ENCODE peak calls at places on chromosome 21, in six cellular contexts. P, S, V, X, F and M are unnamed samples.

GRCh38 chr21:34519013-34519412 is 7.0 kb upstream of the KCNE1 start:
- DNase-seq in P (no peak), S (no peak), V (no peak), X (no peak), F (no peak), M (no peak)

GRCh38 chr21:20971296-20971921 is 26.8 kb upstream of the NCAM2 start:
- DNase-seq in P (peak; percentile 23), S (no peak), V (peak; percentile 59), X (peak; percentile 42), F (peak; percentile 18), M (peak; percentile 61)

GRCh38 chr21:40173833-40174232 is 306.6 kb downstream of the PCP4 start:
- DNase-seq in P (no peak), S (no peak), V (no peak), X (no peak), F (no peak), M (peak; percentile 34)

GRCh38 chr21:28538987-28539622 is 453.6 kb downstream of the LTN1 start:
- DNase-seq in P (peak; percentile 88), S (no peak), V (no peak), X (no peak), F (no peak), M (no peak)

GRCh38 chr21:32803651-32804050 is 32.1 kb upstream of the PAXBP1 start:
- DNase-seq in P (peak; percentile 67), S (no peak), V (no peak), X (no peak), F (no peak), M (no peak)

GRCh38 chr21:28516996-28517592 is 475.6 kb downstream of the LTN1 start:
- DNase-seq in P (peak; percentile 32), S (peak; percentile 8), V (peak; percentile 14), X (peak; percentile 59), F (peak; percentile 60), M (peak; percentile 58)

GRCh38 chr21:40179167-40179566 is 311.9 kb downstream of the PCP4 start:
- DNase-seq in P (no peak), S (no peak), V (no peak), X (no peak), F (no peak), M (no peak)

GRCh38 chr21:38310619-38311018 is 53.8 kb downstream of the KCNJ15 start:
- DNase-seq in P (no peak), S (no peak), V (no peak), X (peak; percentile 42), F (no peak), M (peak; percentile 40)

GRCh38 chr21:14273736-14274538 is 58.0 kb downstream of the RBM11 start:
- DNase-seq in P (no peak), S (no peak), V (peak; percentile 60), X (no peak), F (no peak), M (no peak)

GRCh38 chr21:31235671-31236450 is 108.2 kb downstream of the TIAM1 start:
- DNase-seq in P (no peak), S (no peak), V (no peak), X (no peak), F (no peak), M (no peak)

GRCh38 chr21:26788783-26789182 is 56.4 kb downstream of the ADAMTS1 start:
- DNase-seq in P (peak; percentile 7), S (no peak), V (no peak), X (no peak), F (no peak), M (no peak)

GRCh38 chr21:39114871-39115658 is 68.2 kb downstream of the PSMG1 start:
- DNase-seq in P (no peak), S (no peak), V (no peak), X (no peak), F (peak; percentile 29), M (no peak)

GRCh38 chr21:31351438-31351837 is 7.4 kb upstream of the TIAM1 start:
- DNase-seq in P (no peak), S (no peak), V (no peak), X (no peak), F (no peak), M (no peak)

GRCh38 chr21:32007461-32007860 is 134.6 kb downstream of the HUNK start:
- DNase-seq in P (no peak), S (no peak), V (no peak), X (peak; percentile 31), F (no peak), M (no peak)

GRCh38 chr21:31772674-31773555 is 41.0 kb upstream of the SCAF4 start:
- DNase-seq in P (no peak), S (peak; percentile 63), V (no peak), X (no peak), F (no peak), M (peak; percentile 6)

GRCh38 chr21:29080454-29080930 is 7.0 kb upstream of the CCT8 start:
- DNase-seq in P (peak; percentile 28), S (no peak), V (no peak), X (no peak), F (no peak), M (no peak)

GRCh38 chr21:33898546-33898945 is 17.1 kb downstream of the ATP5PO start:
- DNase-seq in P (no peak), S (no peak), V (no peak), X (no peak), F (no peak), M (no peak)

GRCh38 chr21:27448960-27449359 is 482.1 kb upstream of the ADAMTS5 start:
- DNase-seq in P (peak; percentile 95), S (no peak), V (no peak), X (no peak), F (no peak), M (no peak)

GRCh38 chr21:33029975-33030461 is 4.3 kb downstream of the OLIG2 start:
- DNase-seq in P (no peak), S (no peak), V (no peak), X (no peak), F (no peak), M (no peak)

GRCh38 chr21:14830307-14830706 is 234.5 kb downstream of the NRIP1 start:
- DNase-seq in P (no peak), S (no peak), V (no peak), X (no peak), F (no peak), M (no peak)

GRCh38 chr21:20729376-20729775 is 268.8 kb upstream of the NCAM2 start:
- DNase-seq in P (no peak), S (no peak), V (no peak), X (no peak), F (no peak), M (no peak)

GRCh38 chr21:29299046-29299905 is 554 bp downstream of the BACH1 start:
- DNase-seq in P (peak; percentile 68), S (no peak), V (peak; percentile 78), X (peak; percentile 14), F (peak; percentile 65), M (peak; percentile 75)

GRCh38 chr21:28624626-28625025 is 368.1 kb downstream of the LTN1 start:
- DNase-seq in P (no peak), S (no peak), V (no peak), X (no peak), F (no peak), M (no peak)

GRCh38 chr21:31668651-31669491 is 9.4 kb downstream of the SOD1 start:
- DNase-seq in P (no peak), S (no peak), V (no peak), X (no peak), F (no peak), M (no peak)

GRCh38 chr21:29342394-29342957 is 43.8 kb downstream of the BACH1 start:
- DNase-seq in P (peak; percentile 91), S (peak; percentile 32), V (no peak), X (peak; percentile 11), F (no peak), M (no peak)

GRCh38 chr21:21682172-21682571 is 684.0 kb downstream of the NCAM2 start:
- DNase-seq in P (no peak), S (no peak), V (no peak), X (no peak), F (no peak), M (no peak)

GRCh38 chr21:34908424-34909055 is 140.6 kb downstream of the RUNX1 start:
- DNase-seq in P (no peak), S (no peak), V (peak; percentile 98), X (peak; percentile 48), F (peak; percentile 90), M (peak; percentile 99)

GRCh38 chr21:36718951-36719501 is 20.1 kb downstream of the SIM2 start:
- DNase-seq in P (no peak), S (no peak), V (peak; percentile 56), X (no peak), F (peak; percentile 53), M (no peak)
- H3K4me3 ChIP-seq in P (no peak overlapping the region), S (no peak overlapping the region), V (no peak overlapping the region), X (no peak overlapping the region), F (peak overlapping the region; percentile 9), M (no peak overlapping the region)

GRCh38 chr21:41726970-41727783 is 39.7 kb downstream of the RIPK4 start:
- DNase-seq in P (no peak), S (no peak), V (no peak), X (peak; percentile 36), F (peak; percentile 48), M (peak; percentile 20)
- TF ChIP-seq MYC in P (no peak), S (no peak), V (no peak), X (no peak), F (no peak), M (no peak)

GRCh38 chr21:42089665-42090310 is 18.7 kb downstream of the UMODL1 start:
- DNase-seq in P (no peak), S (no peak), V (no peak), X (no peak), F (no peak), M (no peak)

GRCh38 chr21:42093991-42094417 is 22.9 kb downstream of the UMODL1 start:
- DNase-seq in P (peak; percentile 4), S (no peak), V (no peak), X (no peak), F (peak; percentile 11), M (no peak)

GRCh38 chr21:42092805-42093590 is 21.9 kb downstream of the UMODL1 start:
- DNase-seq in P (no peak), S (no peak), V (no peak), X (no peak), F (no peak), M (no peak)

GRCh38 chr21:42094811-42095210 is 23.7 kb downstream of the UMODL1 start:
- DNase-seq in P (no peak), S (no peak), V (peak; percentile 30), X (no peak), F (no peak), M (no peak)

DNA sequence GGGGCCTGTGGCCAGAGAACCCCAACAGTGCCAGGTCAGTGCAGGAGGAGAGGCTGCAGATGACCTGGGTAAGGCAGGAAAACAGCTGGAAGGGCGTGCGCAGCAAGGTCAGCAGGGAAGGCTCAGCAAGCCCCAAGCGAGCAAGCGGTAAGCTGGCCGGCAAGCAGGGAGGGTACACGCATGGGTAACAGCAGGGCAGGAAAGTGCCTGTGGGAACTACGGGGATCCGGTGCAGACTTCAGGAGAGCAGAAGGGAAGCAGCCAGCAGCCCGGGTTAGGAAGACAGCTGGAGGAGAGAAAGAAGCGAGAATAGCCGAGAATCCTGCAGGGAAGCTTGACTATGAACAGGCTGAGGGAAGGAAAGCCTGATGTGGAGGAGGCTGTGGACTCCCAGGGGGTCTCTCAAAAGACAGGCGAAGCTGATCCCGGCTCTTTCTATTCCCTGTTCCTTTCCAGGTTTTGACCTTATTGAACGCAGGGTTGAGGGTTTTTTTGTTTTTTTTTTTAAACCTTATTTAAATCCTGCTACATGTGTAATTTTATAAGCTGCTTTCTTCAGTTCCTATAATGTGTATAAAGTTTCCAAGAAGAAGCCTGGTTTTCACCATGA is 20.9 kb downstream of the UMODL1 start:
- DNase-seq in P (no peak), S (no peak), V (no peak), X (no peak), F (no peak), M (no peak)
- H3K4me3 ChIP-seq in P (no peak overlapping the region), S (no peak overlapping the region), V (no peak overlapping the region), X (no peak overlapping the region), F (no peak overlapping the region), M (no peak overlapping the region)

GRCh38 chr21:42309753-42310213 is 5.4 kb downstream of the TFF3 start:
- DNase-seq in P (peak; percentile 30), S (no peak), V (peak; percentile 65), X (peak; percentile 11), F (no peak), M (peak; percentile 53)
- TF ChIP-seq MYC in P (no peak), S (no peak), V (no peak), X (no peak), F (no peak), M (no peak)